ENCODE peak calls at places on chromosomes 2 and 18, in six cellular contexts. One of them, this sample, is unnamed.

GRCh38 chr2:65064728-65065552 is 8.7 kb downstream of the CEP68 start:
- DNase-seq in IMR-90: peak; percentile 96
- DNase-seq in H9: no peak
- DNase-seq in H1: no peak
- DNase-seq in neuronal stem cell: peak; percentile 33
- DNase-seq in mesenchymal stem cell: peak; percentile 95
- DNase-seq in this sample: peak; percentile 74

GRCh38 chr2:29367986-29368677 is 252.9 kb downstream of the CLIP4 start:
- DNase-seq in IMR-90: no peak
- DNase-seq in H9: no peak
- DNase-seq in H1: no peak
- DNase-seq in neuronal stem cell: no peak
- DNase-seq in mesenchymal stem cell: no peak
- DNase-seq in this sample: no peak

GRCh38 chr18:48256848-48257247 is 152.3 kb downstream of the ZBTB7C start:
- DNase-seq in IMR-90: no peak
- DNase-seq in H9: no peak
- DNase-seq in H1: no peak
- DNase-seq in neuronal stem cell: no peak
- DNase-seq in mesenchymal stem cell: no peak
- DNase-seq in this sample: no peak

GRCh38 chr2:86673011-86673410 is 47.1 kb upstream of the RMND5A start:
- DNase-seq in IMR-90: no peak
- DNase-seq in H9: no peak
- DNase-seq in H1: no peak
- DNase-seq in neuronal stem cell: no peak
- DNase-seq in mesenchymal stem cell: no peak
- DNase-seq in this sample: no peak

GRCh38 chr2:10481666-10482157 is 33.6 kb upstream of the ODC1 start:
- DNase-seq in IMR-90: no peak
- DNase-seq in H9: no peak
- DNase-seq in H1: no peak
- DNase-seq in neuronal stem cell: no peak
- DNase-seq in mesenchymal stem cell: no peak
- DNase-seq in this sample: no peak

GRCh38 chr2:40255118-40255517 is 196.8 kb downstream of the SLC8A1 start:
- DNase-seq in IMR-90: no peak
- DNase-seq in H9: no peak
- DNase-seq in H1: no peak
- DNase-seq in neuronal stem cell: no peak
- DNase-seq in mesenchymal stem cell: no peak
- DNase-seq in this sample: no peak

GRCh38 chr18:77059294-77059916 is 73.2 kb downstream of the MBP start:
- DNase-seq in IMR-90: peak; percentile 76
- DNase-seq in H9: peak; percentile 56
- DNase-seq in H1: no peak
- DNase-seq in neuronal stem cell: no peak
- DNase-seq in mesenchymal stem cell: peak; percentile 65
- DNase-seq in this sample: peak; percentile 81

GRCh38 chr18:58451115-58451971 is 177.5 kb downstream of the ALPK2 start:
- DNase-seq in IMR-90: no peak
- DNase-seq in H9: no peak
- DNase-seq in H1: no peak
- DNase-seq in neuronal stem cell: no peak
- DNase-seq in mesenchymal stem cell: no peak
- DNase-seq in this sample: peak; percentile 36

GRCh38 chr2:232322560-232323327 is 55.8 kb upstream of the ALPP start:
- DNase-seq in IMR-90: no peak
- DNase-seq in H9: no peak
- DNase-seq in H1: no peak
- DNase-seq in neuronal stem cell: no peak
- DNase-seq in mesenchymal stem cell: no peak
- DNase-seq in this sample: no peak

GRCh38 chr2:53960476-53960875 is 10.3 kb downstream of the PSME4 start:
- DNase-seq in IMR-90: no peak
- DNase-seq in H9: no peak
- DNase-seq in H1: no peak
- DNase-seq in neuronal stem cell: no peak
- DNase-seq in mesenchymal stem cell: no peak
- DNase-seq in this sample: no peak
- H3K4ac ChIP-seq in IMR-90: no peak overlapping the region
- H3K4ac ChIP-seq in H9: no peak overlapping the region
- H3K4ac ChIP-seq in H1: no peak overlapping the region
- H3K4ac ChIP-seq in neuronal stem cell: no peak overlapping the region
- H3K4ac ChIP-seq in mesenchymal stem cell: no peak overlapping the region
- H3K4ac ChIP-seq in this sample: no peak overlapping the region

GRCh38 chr2:20330202-20330601 is 20.4 kb downstream of the PUM2 start:
- DNase-seq in IMR-90: no peak
- DNase-seq in H9: no peak
- DNase-seq in H1: no peak
- DNase-seq in neuronal stem cell: no peak
- DNase-seq in mesenchymal stem cell: no peak
- DNase-seq in this sample: no peak

GRCh38 chr2:20339012-20339411 is 11.6 kb downstream of the PUM2 start:
- DNase-seq in IMR-90: no peak
- DNase-seq in H9: no peak
- DNase-seq in H1: no peak
- DNase-seq in neuronal stem cell: no peak
- DNase-seq in mesenchymal stem cell: no peak
- DNase-seq in this sample: no peak

GRCh38 chr2:20334645-20335203 is 15.9 kb downstream of the PUM2 start:
- DNase-seq in IMR-90: no peak
- DNase-seq in H9: no peak
- DNase-seq in H1: no peak
- DNase-seq in neuronal stem cell: no peak
- DNase-seq in mesenchymal stem cell: no peak
- DNase-seq in this sample: no peak

GRCh38 chr2:20333738-20334137 is 16.9 kb downstream of the PUM2 start:
- DNase-seq in IMR-90: no peak
- DNase-seq in H9: no peak
- DNase-seq in H1: no peak
- DNase-seq in neuronal stem cell: no peak
- DNase-seq in mesenchymal stem cell: no peak
- DNase-seq in this sample: no peak
- H3K4ac ChIP-seq in IMR-90: no peak overlapping the region
- H3K4ac ChIP-seq in H9: no peak overlapping the region
- H3K4ac ChIP-seq in H1: no peak overlapping the region
- H3K4ac ChIP-seq in neuronal stem cell: no peak overlapping the region
- H3K4ac ChIP-seq in mesenchymal stem cell: no peak overlapping the region
- H3K4ac ChIP-seq in this sample: no peak overlapping the region

DNA sequence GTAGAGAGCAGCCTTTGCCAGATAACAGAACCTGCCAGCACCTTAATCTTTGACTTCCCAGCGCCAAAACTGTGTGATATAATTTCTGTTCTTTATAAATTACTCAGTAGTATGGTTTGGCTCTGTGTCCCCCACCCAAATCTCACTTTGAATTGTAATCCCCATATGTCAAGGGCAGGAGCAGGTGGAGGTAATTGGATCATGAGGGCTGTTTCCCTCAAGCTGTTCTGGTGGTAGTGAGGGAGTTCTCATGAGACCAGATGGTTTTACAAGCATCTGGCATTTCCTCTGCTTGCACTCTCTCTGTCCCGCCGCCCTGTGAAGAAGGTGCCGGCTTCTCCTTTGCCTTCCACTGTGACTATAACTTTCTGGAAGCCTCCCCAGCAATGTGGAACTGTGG is 899.9 kb downstream of the TRIB2 start:
- DNase-seq in IMR-90: no peak
- DNase-seq in H9: no peak
- DNase-seq in H1: no peak
- DNase-seq in neuronal stem cell: no peak
- DNase-seq in mesenchymal stem cell: no peak
- DNase-seq in this sample: no peak
- H3K4ac ChIP-seq in IMR-90: no peak overlapping the region
- H3K4ac ChIP-seq in H9: no peak overlapping the region
- H3K4ac ChIP-seq in H1: no peak overlapping the region
- H3K4ac ChIP-seq in neuronal stem cell: no peak overlapping the region
- H3K4ac ChIP-seq in mesenchymal stem cell: no peak overlapping the region
- H3K4ac ChIP-seq in this sample: no peak overlapping the region

GRCh38 chr2:37670378-37671012 is 947 bp downstream of the CDC42EP3 start:
- DNase-seq in IMR-90: no peak
- DNase-seq in H9: no peak
- DNase-seq in H1: no peak
- DNase-seq in neuronal stem cell: no peak
- DNase-seq in mesenchymal stem cell: peak; percentile 68
- DNase-seq in this sample: no peak
- H3K4ac ChIP-seq in IMR-90: peak overlapping the region; percentile 89
- H3K4ac ChIP-seq in H9: no peak overlapping the region
- H3K4ac ChIP-seq in H1: peak overlapping the region; percentile 40
- H3K4ac ChIP-seq in neuronal stem cell: no peak overlapping the region
- H3K4ac ChIP-seq in mesenchymal stem cell: peak overlapping the region; percentile 93
- H3K4ac ChIP-seq in this sample: no peak overlapping the region

GRCh38 chr2:45612265-45612664 is 1.2 kb upstream of the SRBD1 start:
- DNase-seq in IMR-90: no peak
- DNase-seq in H9: no peak
- DNase-seq in H1: no peak
- DNase-seq in neuronal stem cell: no peak
- DNase-seq in mesenchymal stem cell: no peak
- DNase-seq in this sample: peak; percentile 61

GRCh38 chr2:45612741-45613140 is 1.7 kb upstream of the SRBD1 start:
- DNase-seq in IMR-90: peak; percentile 37
- DNase-seq in H9: no peak
- DNase-seq in H1: no peak
- DNase-seq in neuronal stem cell: no peak
- DNase-seq in mesenchymal stem cell: peak; percentile 82
- DNase-seq in this sample: no peak

GRCh38 chr2:45607701-45608100 is 3.4 kb downstream of the SRBD1 start:
- DNase-seq in IMR-90: no peak
- DNase-seq in H9: no peak
- DNase-seq in H1: peak; percentile 13
- DNase-seq in neuronal stem cell: peak; percentile 23
- DNase-seq in mesenchymal stem cell: peak; percentile 58
- DNase-seq in this sample: peak; percentile 76

GRCh38 chr2:45611020-45611737 is at the start of gene SRBD1:
- DNase-seq in IMR-90: peak; percentile 90
- DNase-seq in H9: peak; percentile 97
- DNase-seq in H1: peak; percentile 86
- DNase-seq in neuronal stem cell: peak; percentile 83
- DNase-seq in mesenchymal stem cell: peak; percentile 95
- DNase-seq in this sample: peak; percentile 98

GRCh38 chr2:45610281-45611019 is 617 bp downstream of the SRBD1 start:
- DNase-seq in IMR-90: peak; percentile 59
- DNase-seq in H9: peak; percentile 69
- DNase-seq in H1: peak; percentile 29
- DNase-seq in neuronal stem cell: peak; percentile 46
- DNase-seq in mesenchymal stem cell: peak; percentile 78
- DNase-seq in this sample: peak; percentile 93
- H3K4ac ChIP-seq in IMR-90: peak overlapping the region; percentile 71
- H3K4ac ChIP-seq in H9: no peak overlapping the region
- H3K4ac ChIP-seq in H1: no peak overlapping the region
- H3K4ac ChIP-seq in neuronal stem cell: no peak overlapping the region
- H3K4ac ChIP-seq in mesenchymal stem cell: no peak overlapping the region
- H3K4ac ChIP-seq in this sample: no peak overlapping the region

GRCh38 chr18:35508030-35508429 is 10.3 kb upstream of the INO80C start:
- DNase-seq in IMR-90: no peak
- DNase-seq in H9: no peak
- DNase-seq in H1: no peak
- DNase-seq in neuronal stem cell: no peak
- DNase-seq in mesenchymal stem cell: no peak
- DNase-seq in this sample: no peak
- H3K4ac ChIP-seq in IMR-90: no peak overlapping the region
- H3K4ac ChIP-seq in H9: no peak overlapping the region
- H3K4ac ChIP-seq in H1: no peak overlapping the region
- H3K4ac ChIP-seq in neuronal stem cell: no peak overlapping the region
- H3K4ac ChIP-seq in mesenchymal stem cell: no peak overlapping the region
- H3K4ac ChIP-seq in this sample: no peak overlapping the region

DNA sequence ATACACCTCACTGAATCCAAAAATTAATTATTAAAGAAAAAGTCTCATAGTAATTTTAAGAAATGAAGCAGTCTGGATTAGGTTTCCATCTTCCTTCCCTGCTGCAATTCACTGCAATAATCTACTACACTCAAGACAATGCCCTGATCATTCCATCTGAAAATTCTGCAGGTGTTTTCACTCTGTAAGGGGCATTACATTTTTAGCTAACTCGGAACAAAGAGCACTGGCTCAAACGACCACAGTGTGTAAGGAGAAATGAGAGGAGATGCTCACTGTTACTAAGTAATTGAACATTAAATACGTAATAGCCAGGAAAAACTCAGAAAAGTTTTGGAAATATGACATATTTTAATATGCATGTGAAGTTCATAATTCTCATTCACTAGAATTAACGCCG is 1.3 kb downstream of the B4GALT6 start:
- DNase-seq in IMR-90: no peak
- DNase-seq in H9: no peak
- DNase-seq in H1: no peak
- DNase-seq in neuronal stem cell: no peak
- DNase-seq in mesenchymal stem cell: no peak
- DNase-seq in this sample: no peak
- H3K4ac ChIP-seq in IMR-90: no peak overlapping the region
- H3K4ac ChIP-seq in H9: no peak overlapping the region
- H3K4ac ChIP-seq in H1: no peak overlapping the region
- H3K4ac ChIP-seq in neuronal stem cell: no peak overlapping the region
- H3K4ac ChIP-seq in mesenchymal stem cell: no peak overlapping the region
- H3K4ac ChIP-seq in this sample: no peak overlapping the region

This sample was measured in mesendoderm.